ENCODE peak calls at places on chromosomes 13 and 19, in four cellular contexts. B, H, C and Q are unnamed samples.

GRCh38 chr19:55070755-55071502 is 4.7 kb upstream of the EPS8L1 start:
- DNase-seq in C (no peak), H (no peak), B (no peak), Q (no peak)

GRCh38 chr13:73608157-73608516 is 526.1 kb downstream of the KLF12 start:
- DNase-seq in C (no peak), B (no peak), H (no peak), Q (no peak)

GRCh38 chr13:29923554-29924481 is 73.4 kb upstream of the UBL3 start:
- DNase-seq in H (peak; percentile 43), B (peak; percentile 98), C (peak; percentile 80), Q (peak; percentile 16)

GRCh38 chr13:28558567-28558966 is 63.6 kb upstream of the FLT1 start:
- DNase-seq in H (no peak), C (no peak), B (no peak), Q (no peak)

GRCh38 chr19:18414504-18415176 is 4.6 kb upstream of the SSBP4 start:
- DNase-seq in B (no peak), H (no peak), C (no peak), Q (no peak)

GRCh38 chr19:17794731-17795494 is at the start of gene B3GNT3:
- DNase-seq in C (no peak), H (no peak), B (peak; percentile 60), Q (no peak)

GRCh38 chr13:27635256-27635655 is 13.6 kb downstream of the POLR1D start:
- DNase-seq in H (no peak), B (no peak), C (no peak), Q (no peak)

GRCh38 chr19:39177110-39177699 is 19.6 kb upstream of the NCCRP1 start:
- DNase-seq in H (no peak), B (no peak), C (no peak), Q (no peak)

GRCh38 chr13:107866666-107867623 is 348.4 kb downstream of the LIG4 start:
- DNase-seq in B (peak; percentile 72), H (no peak), C (no peak), Q (no peak)

GRCh38 chr13:100442095-100442832 is 146.3 kb downstream of the GGACT start:
- DNase-seq in C (no peak), B (peak; percentile 19), H (no peak), Q (no peak)

GRCh38 chr13:91355826-91356710 is 8.6 kb downstream of the MIR17HG start:
- DNase-seq in B (no peak), H (no peak), C (no peak), Q (no peak)

GRCh38 chr13:94825507-94825906 is 113.2 kb upstream of the SOX21 start:
- DNase-seq in H (no peak), B (peak; percentile 66), C (no peak), Q (peak; percentile 36)

GRCh38 chr19:33832633-33833032 is 36.0 kb downstream of the KCTD15 start:
- DNase-seq in H (no peak), C (no peak), B (no peak), Q (no peak)

GRCh38 chr19:38273499-38273898 is 9.1 kb downstream of the SPINT2 start:
- DNase-seq in C (no peak), H (no peak), B (no peak), Q (no peak)

GRCh38 chr19:3902317-3902973 is 22.0 kb downstream of the ATCAY start:
- DNase-seq in B (no peak), C (no peak), H (no peak), Q (no peak)

GRCh38 chr13:111458001-111458531 is 137.6 kb downstream of the TEX29 start:
- DNase-seq in H (no peak), B (no peak), C (no peak), Q (no peak)

GRCh38 chr13:92197669-92198068 is 799.2 kb downstream of the GPC5 start:
- DNase-seq in C (no peak), B (no peak), H (no peak), Q (no peak)

GRCh38 chr13:113802761-113803160 is 43.7 kb downstream of the TMEM255B start:
- DNase-seq in B (peak; percentile 49), H (no peak), C (no peak), Q (no peak)

GRCh38 chr13:67225252-67226159 is 4.6 kb downstream of the PCDH9 start:
- DNase-seq in C (no peak), H (no peak), B (no peak), Q (no peak)

GRCh38 chr19:28399187-28399586 is 813.8 kb downstream of the UQCRFS1 start:
- DNase-seq in H (no peak), C (no peak), B (no peak), Q (no peak)

GRCh38 chr19:9913237-9914000 is 22.9 kb downstream of the OLFM2 start:
- DNase-seq in H (no peak), C (no peak), B (no peak), Q (no peak)

GRCh38 chr19:9914001-9914314 is 22.4 kb downstream of the OLFM2 start:
- DNase-seq in B (no peak), H (no peak), C (no peak), Q (no peak)

GRCh38 chr19:9911524-9911923 is 24.8 kb downstream of the OLFM2 start:
- DNase-seq in B (no peak), C (no peak), H (no peak), Q (no peak)

GRCh38 chr19:9914315-9915207 is 21.8 kb downstream of the OLFM2 start:
- DNase-seq in C (peak; percentile 67), B (peak; percentile 93), H (peak; percentile 55), Q (peak; percentile 16)

DNA sequence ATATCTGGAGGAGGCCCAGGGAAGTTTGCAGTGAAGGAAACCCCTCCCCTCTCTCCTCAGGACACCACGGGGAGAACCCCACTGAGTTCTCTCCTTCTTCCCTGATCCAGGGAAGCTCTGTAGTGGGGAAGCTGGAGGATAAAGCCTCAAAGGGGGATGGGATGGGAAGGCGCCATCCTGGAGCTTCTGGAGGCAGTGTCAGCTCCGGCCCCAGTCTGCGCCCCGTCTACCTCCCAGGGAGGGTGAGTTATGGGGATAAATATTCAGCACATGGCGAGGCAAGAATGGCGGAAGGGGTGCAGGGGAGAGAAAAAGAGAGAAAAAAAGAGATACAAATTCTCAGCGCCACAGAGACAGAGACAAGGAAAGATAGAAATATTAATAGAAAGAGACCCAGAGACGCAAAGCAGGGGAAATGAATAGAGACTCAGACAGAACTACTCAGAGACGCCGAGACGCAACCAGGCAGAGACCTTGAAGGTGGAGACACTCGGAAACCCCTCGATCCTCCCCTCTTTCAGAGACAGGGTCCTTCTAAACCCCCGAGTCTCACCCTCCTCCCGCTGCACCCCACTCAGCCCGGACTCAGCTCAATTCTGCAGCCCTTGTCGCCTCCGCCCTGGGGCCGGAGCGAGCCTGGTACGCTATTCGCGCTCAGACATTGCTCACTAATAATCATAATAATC is 23.6 kb downstream of the OLFM2 start:
- DNase-seq in H (no peak), C (no peak), B (no peak), Q (no peak)
- H3K4me3 ChIP-seq in H (no peak overlapping the region), C (peak overlapping the region; percentile 87), B (peak overlapping the region; percentile 30), Q (no peak overlapping the region)

DNA sequence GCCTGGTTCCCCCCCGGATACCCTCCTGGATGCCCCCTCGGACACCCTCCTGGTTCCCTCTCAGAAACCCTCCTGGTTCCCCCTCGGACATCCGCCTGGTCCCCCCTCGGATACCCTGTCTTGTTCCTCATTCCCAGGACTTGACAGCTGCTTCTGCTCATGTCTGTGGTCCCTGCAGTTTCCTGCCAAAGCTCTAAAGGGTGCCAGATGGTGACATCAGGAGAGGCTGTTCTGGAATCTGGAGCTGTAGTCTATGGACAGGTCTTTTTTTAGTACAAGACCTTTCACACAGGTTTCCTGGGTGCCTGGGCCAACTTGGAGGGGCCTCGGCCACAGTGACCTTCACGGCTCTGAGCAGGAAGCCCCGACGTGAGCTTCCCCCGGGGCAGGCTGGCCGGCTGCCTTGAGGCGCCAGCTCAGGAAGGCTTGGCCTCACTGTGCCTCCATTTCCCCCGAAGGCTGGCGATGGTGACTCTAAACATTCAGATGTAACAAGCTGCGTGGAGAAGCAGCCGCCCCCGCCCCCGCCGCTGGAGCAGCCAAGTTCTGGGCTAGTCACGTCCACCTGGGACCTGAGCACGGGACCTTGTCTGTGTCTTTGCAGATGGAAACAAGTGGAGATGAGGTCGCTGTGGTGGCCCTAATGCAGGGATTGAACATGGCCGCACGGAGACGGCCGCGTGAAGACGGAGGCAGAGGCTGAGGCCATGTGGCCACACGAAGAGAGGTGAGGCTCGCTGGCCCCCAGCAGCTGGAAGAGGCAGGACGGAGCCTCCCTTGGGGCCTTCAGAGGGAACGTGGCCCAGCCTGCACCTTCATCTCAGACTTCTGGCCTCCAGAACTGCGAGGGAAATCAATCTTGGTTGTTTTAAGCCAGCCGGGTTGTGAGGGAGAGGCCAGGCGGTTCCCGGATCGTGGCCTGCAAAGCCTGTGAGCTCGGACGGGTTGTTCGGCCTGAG is 12.7 kb downstream of the SGTA start:
- DNase-seq in B (no peak), C (no peak), H (no peak), Q (no peak)
- H3K27ac ChIP-seq in B (no peak overlapping the region), C (peak overlapping the region; percentile 80), H (no peak overlapping the region), Q (peak overlapping the region; percentile 53)

GRCh38 chr19:15702590-15702930 is 25.3 kb upstream of the OR10H2 start:
- DNase-seq in H (peak; percentile 34), C (peak; percentile 69), B (peak; percentile 11), Q (peak; percentile 40)
- H3K4me3 ChIP-seq in H (no peak overlapping the region), C (no peak overlapping the region), B (no peak overlapping the region), Q (no peak overlapping the region)

GRCh38 chr13:98664510-98664909 is 87.6 kb upstream of the STK24 start:
- DNase-seq in C (no peak), B (no peak), H (no peak), Q (no peak)
- H3K27ac ChIP-seq in C (no peak overlapping the region), B (no peak overlapping the region), H (no peak overlapping the region), Q (no peak overlapping the region)

GRCh38 chr13:20908714-20909497 is 6.4 kb upstream of the XPO4 start:
- DNase-seq in H (no peak), B (no peak), C (no peak), Q (no peak)

GRCh38 chr13:20903164-20903475 is 574 bp upstream of the XPO4 start:
- DNase-seq in H (no peak), C (no peak), B (no peak), Q (no peak)

GRCh38 chr13:20902438-20903163 is at the start of gene XPO4:
- DNase-seq in C (peak; percentile 69), H (peak; percentile 70), B (peak; percentile 89), Q (peak; percentile 74)

GRCh38 chr13:20901668-20902437 is 693 bp downstream of the XPO4 start:
- DNase-seq in C (no peak), H (no peak), B (peak; percentile 77), Q (peak; percentile 72)

GRCh38 chr13:20904908-20905307 is 2.4 kb upstream of the XPO4 start:
- DNase-seq in B (no peak), H (no peak), C (no peak), Q (no peak)
- H3K4me3 ChIP-seq in B (no peak overlapping the region), H (no peak overlapping the region), C (no peak overlapping the region), Q (no peak overlapping the region)

GRCh38 chr13:44052843-44053607 is 173.3 kb downstream of the LACC1 start:
- DNase-seq in C (no peak), B (peak; percentile 78), H (no peak), Q (no peak)
- H3K27ac ChIP-seq in C (peak overlapping the region; percentile 21), B (no peak overlapping the region), H (no peak overlapping the region), Q (no peak overlapping the region)

GRCh38 chr19:49807888-49808675 is 5.0 kb downstream of the FUZ start:
- DNase-seq in B (no peak), H (no peak), C (no peak), Q (no peak)
- H3K4me3 ChIP-seq in B (no peak overlapping the region), H (peak overlapping the region; percentile 54), C (peak overlapping the region; percentile 96), Q (peak overlapping the region; percentile 85)